ENCODE peak calls at places on chromosomes 7 and 10, in six cellular contexts. One of them, this sample, is unnamed.

GRCh38 chr10:27285093-27285492 is 44.5 kb upstream of the ACBD5 start:
- DNase-seq in GM23248: peak; percentile 13
- DNase-seq in right atrium auricular region: no peak
- DNase-seq in upper lobe of left lung: no peak
- DNase-seq in aorta: no peak
- DNase-seq in right lobe of liver: peak; percentile 29
- DNase-seq in this sample: peak; percentile 15

GRCh38 chr10:89080660-89081059 is 90.1 kb downstream of the FAS start:
- DNase-seq in GM23248: peak; percentile 40
- DNase-seq in right atrium auricular region: no peak
- DNase-seq in upper lobe of left lung: no peak
- DNase-seq in aorta: no peak
- DNase-seq in right lobe of liver: no peak
- DNase-seq in this sample: no peak

GRCh38 chr10:91022390-91022789 is 101.5 kb upstream of the ANKRD1 start:
- DNase-seq in GM23248: no peak
- DNase-seq in right atrium auricular region: no peak
- DNase-seq in upper lobe of left lung: no peak
- DNase-seq in aorta: no peak
- DNase-seq in right lobe of liver: no peak
- DNase-seq in this sample: no peak

GRCh38 chr7:87231243-87231642 is 11.7 kb upstream of the TMEM243 start:
- DNase-seq in GM23248: no peak
- DNase-seq in right atrium auricular region: no peak
- DNase-seq in upper lobe of left lung: no peak
- DNase-seq in aorta: no peak
- DNase-seq in right lobe of liver: peak; percentile 29
- DNase-seq in this sample: peak; percentile 69

GRCh38 chr10:3145366-3145765 is 27.2 kb downstream of the PITRM1 start:
- DNase-seq in GM23248: no peak
- DNase-seq in right atrium auricular region: no peak
- DNase-seq in upper lobe of left lung: no peak
- DNase-seq in aorta: no peak
- DNase-seq in right lobe of liver: no peak
- DNase-seq in this sample: no peak

GRCh38 chr7:137626469-137627067 is 220.2 kb downstream of the DGKI start:
- DNase-seq in GM23248: peak; percentile 73
- DNase-seq in right atrium auricular region: no peak
- DNase-seq in upper lobe of left lung: no peak
- DNase-seq in aorta: peak; percentile 46
- DNase-seq in right lobe of liver: peak; percentile 35
- DNase-seq in this sample: peak; percentile 48

GRCh38 chr10:73837072-73837471 is 25.7 kb upstream of the NDST2 start:
- DNase-seq in GM23248: peak; percentile 76
- DNase-seq in right atrium auricular region: no peak
- DNase-seq in upper lobe of left lung: no peak
- DNase-seq in aorta: no peak
- DNase-seq in right lobe of liver: no peak
- DNase-seq in this sample: no peak

GRCh38 chr7:129948877-129949291 is 3.9 kb downstream of the UBE2H start:
- DNase-seq in GM23248: peak; percentile 91
- DNase-seq in right atrium auricular region: peak; percentile 92
- DNase-seq in upper lobe of left lung: peak; percentile 95
- DNase-seq in aorta: peak; percentile 92
- DNase-seq in right lobe of liver: peak; percentile 89
- DNase-seq in this sample: peak; percentile 85

GRCh38 chr7:117673367-117673766 is 193.5 kb downstream of the CFTR start:
- DNase-seq in GM23248: peak; percentile 18
- DNase-seq in right atrium auricular region: no peak
- DNase-seq in upper lobe of left lung: peak; percentile 84
- DNase-seq in aorta: no peak
- DNase-seq in right lobe of liver: peak; percentile 38
- DNase-seq in this sample: peak; percentile 24

GRCh38 chr10:51900180-51900579 is 200.8 kb upstream of the CSTF2T start:
- DNase-seq in GM23248: no peak
- DNase-seq in right atrium auricular region: no peak
- DNase-seq in upper lobe of left lung: no peak
- DNase-seq in aorta: no peak
- DNase-seq in right lobe of liver: no peak
- DNase-seq in this sample: no peak

GRCh38 chr10:75651452-75651851 is 220.0 kb downstream of the LRMDA start:
- DNase-seq in GM23248: peak; percentile 53
- DNase-seq in right atrium auricular region: no peak
- DNase-seq in upper lobe of left lung: no peak
- DNase-seq in aorta: no peak
- DNase-seq in right lobe of liver: no peak
- DNase-seq in this sample: no peak

GRCh38 chr10:6402349-6402709 is 177.7 kb downstream of the PRKCQ start:
- DNase-seq in GM23248: no peak
- DNase-seq in right atrium auricular region: no peak
- DNase-seq in upper lobe of left lung: no peak
- DNase-seq in aorta: no peak
- DNase-seq in right lobe of liver: no peak
- DNase-seq in this sample: no peak

GRCh38 chr10:84095821-84096497 is 43.4 kb upstream of the GHITM start:
- DNase-seq in GM23248: peak; percentile 43
- DNase-seq in right atrium auricular region: peak; percentile 62
- DNase-seq in upper lobe of left lung: no peak
- DNase-seq in aorta: no peak
- DNase-seq in right lobe of liver: no peak
- DNase-seq in this sample: no peak

GRCh38 chr10:99461230-99461629 is 30.8 kb upstream of the GOT1 start:
- DNase-seq in GM23248: peak; percentile 67
- DNase-seq in right atrium auricular region: no peak
- DNase-seq in upper lobe of left lung: no peak
- DNase-seq in aorta: no peak
- DNase-seq in right lobe of liver: no peak
- DNase-seq in this sample: no peak

GRCh38 chr10:120978589-120979252 is 127.6 kb downstream of the WDR11 start:
- DNase-seq in GM23248: no peak
- DNase-seq in right atrium auricular region: no peak
- DNase-seq in upper lobe of left lung: no peak
- DNase-seq in aorta: no peak
- DNase-seq in right lobe of liver: no peak
- DNase-seq in this sample: no peak

GRCh38 chr7:50196719-50197118 is 103.7 kb upstream of the ZPBP start:
- DNase-seq in GM23248: no peak
- DNase-seq in right atrium auricular region: no peak
- DNase-seq in upper lobe of left lung: no peak
- DNase-seq in aorta: no peak
- DNase-seq in right lobe of liver: no peak
- DNase-seq in this sample: no peak

GRCh38 chr10:43846968-43847367 is 198.3 kb upstream of the ZNF32 start:
- DNase-seq in GM23248: no peak
- DNase-seq in right atrium auricular region: no peak
- DNase-seq in upper lobe of left lung: no peak
- DNase-seq in aorta: no peak
- DNase-seq in right lobe of liver: no peak
- DNase-seq in this sample: no peak

GRCh38 chr10:50447691-50448090 is 176.1 kb downstream of the SGMS1 start:
- DNase-seq in GM23248: no peak
- DNase-seq in right atrium auricular region: no peak
- DNase-seq in upper lobe of left lung: no peak
- DNase-seq in aorta: no peak
- DNase-seq in right lobe of liver: no peak
- DNase-seq in this sample: no peak

GRCh38 chr7:152959610-152960009 is 200.1 kb downstream of the ACTR3B start:
- DNase-seq in GM23248: no peak
- DNase-seq in right atrium auricular region: no peak
- DNase-seq in upper lobe of left lung: no peak
- DNase-seq in aorta: no peak
- DNase-seq in right lobe of liver: no peak
- DNase-seq in this sample: no peak

GRCh38 chr7:139992353-139993054 is 70.2 kb downstream of the PARP12 start:
- DNase-seq in GM23248: no peak
- DNase-seq in right atrium auricular region: no peak
- DNase-seq in upper lobe of left lung: no peak
- DNase-seq in aorta: no peak
- DNase-seq in right lobe of liver: no peak
- DNase-seq in this sample: no peak

GRCh38 chr10:805635-806305 is 116.3 kb upstream of the DIP2C start:
- DNase-seq in GM23248: no peak
- DNase-seq in right atrium auricular region: peak; percentile 42
- DNase-seq in upper lobe of left lung: no peak
- DNase-seq in aorta: no peak
- DNase-seq in right lobe of liver: no peak
- DNase-seq in this sample: peak; percentile 50

GRCh38 chr10:17836917-17837316 is 27.8 kb downstream of the MRC1 start:
- DNase-seq in GM23248: peak; percentile 75
- DNase-seq in right atrium auricular region: peak; percentile 65
- DNase-seq in upper lobe of left lung: peak; percentile 62
- DNase-seq in aorta: no peak
- DNase-seq in right lobe of liver: peak; percentile 35
- DNase-seq in this sample: peak; percentile 32

GRCh38 chr10:91756286-91756685 is 41.9 kb upstream of the TNKS2 start:
- DNase-seq in GM23248: peak; percentile 62
- DNase-seq in right atrium auricular region: no peak
- DNase-seq in upper lobe of left lung: no peak
- DNase-seq in aorta: no peak
- DNase-seq in right lobe of liver: no peak
- DNase-seq in this sample: no peak

GRCh38 chr10:103021897-103022286 is 103.8 kb downstream of the CNNM2 start:
- DNase-seq in GM23248: peak; percentile 15
- DNase-seq in right atrium auricular region: no peak
- DNase-seq in upper lobe of left lung: no peak
- DNase-seq in aorta: peak; percentile 49
- DNase-seq in right lobe of liver: peak; percentile 25
- DNase-seq in this sample: no peak

GRCh38 chr10:18400911-18401260 is 250.5 kb downstream of the NSUN6 start:
- DNase-seq in GM23248: peak; percentile 4
- DNase-seq in right atrium auricular region: no peak
- DNase-seq in upper lobe of left lung: no peak
- DNase-seq in aorta: no peak
- DNase-seq in right lobe of liver: peak; percentile 28
- DNase-seq in this sample: peak; percentile 25

GRCh38 chr7:151381333-151382078 is 28.3 kb downstream of the WDR86 start:
- DNase-seq in GM23248: peak; percentile 22
- DNase-seq in right atrium auricular region: no peak
- DNase-seq in upper lobe of left lung: no peak
- DNase-seq in aorta: no peak
- DNase-seq in right lobe of liver: peak; percentile 30
- DNase-seq in this sample: no peak

GRCh38 chr10:103153302-103153759 is 39.7 kb downstream of the NT5C2 start:
- DNase-seq in GM23248: peak; percentile 44
- DNase-seq in right atrium auricular region: no peak
- DNase-seq in upper lobe of left lung: no peak
- DNase-seq in aorta: no peak
- DNase-seq in right lobe of liver: no peak
- DNase-seq in this sample: no peak

GRCh38 chr7:15937571-15937970 is 251.1 kb upstream of the MEOX2 start:
- DNase-seq in GM23248: no peak
- DNase-seq in right atrium auricular region: no peak
- DNase-seq in upper lobe of left lung: no peak
- DNase-seq in aorta: no peak
- DNase-seq in right lobe of liver: no peak
- DNase-seq in this sample: no peak

GRCh38 chr7:112505495-112505894 is 24.7 kb downstream of the LSMEM1 start:
- DNase-seq in GM23248: no peak
- DNase-seq in right atrium auricular region: no peak
- DNase-seq in upper lobe of left lung: no peak
- DNase-seq in aorta: no peak
- DNase-seq in right lobe of liver: no peak
- DNase-seq in this sample: no peak

GRCh38 chr10:44786451-44786850 is 124.7 kb upstream of the TMEM72 start:
- DNase-seq in GM23248: peak; percentile 63
- DNase-seq in right atrium auricular region: no peak
- DNase-seq in upper lobe of left lung: no peak
- DNase-seq in aorta: no peak
- DNase-seq in right lobe of liver: no peak
- DNase-seq in this sample: no peak

GRCh38 chr7:116447436-116447835 is 52.1 kb upstream of the CAV2 start:
- DNase-seq in GM23248: no peak
- DNase-seq in right atrium auricular region: no peak
- DNase-seq in upper lobe of left lung: no peak
- DNase-seq in aorta: no peak
- DNase-seq in right lobe of liver: no peak
- DNase-seq in this sample: no peak
- H3K4me1 ChIP-seq in GM23248: peaks cover 45% of the 10 kb centered on the region
- H3K4me1 ChIP-seq in right atrium auricular region: no peaks in the 10 kb centered on the region
- H3K4me1 ChIP-seq in upper lobe of left lung: no peaks in the 10 kb centered on the region
- H3K4me1 ChIP-seq in aorta: peaks cover 12% of the 10 kb centered on the region
- H3K4me1 ChIP-seq in right lobe of liver: no peaks in the 10 kb centered on the region
- H3K4me1 ChIP-seq in this sample: no peaks in the 10 kb centered on the region

GRCh38 chr10:106169241-106169640 is 995.3 kb downstream of the SORCS1 start:
- DNase-seq in GM23248: no peak
- DNase-seq in right atrium auricular region: no peak
- DNase-seq in upper lobe of left lung: no peak
- DNase-seq in aorta: no peak
- DNase-seq in right lobe of liver: no peak
- DNase-seq in this sample: no peak

GRCh38 chr10:106167946-106168345 is 996.6 kb downstream of the SORCS1 start:
- DNase-seq in GM23248: no peak
- DNase-seq in right atrium auricular region: no peak
- DNase-seq in upper lobe of left lung: no peak
- DNase-seq in aorta: no peak
- DNase-seq in right lobe of liver: no peak
- DNase-seq in this sample: no peak

GRCh38 chr10:106175760-106176377 is 988.6 kb downstream of the SORCS1 start:
- DNase-seq in GM23248: peak; percentile 44
- DNase-seq in right atrium auricular region: no peak
- DNase-seq in upper lobe of left lung: no peak
- DNase-seq in aorta: no peak
- DNase-seq in right lobe of liver: no peak
- DNase-seq in this sample: no peak

DNA sequence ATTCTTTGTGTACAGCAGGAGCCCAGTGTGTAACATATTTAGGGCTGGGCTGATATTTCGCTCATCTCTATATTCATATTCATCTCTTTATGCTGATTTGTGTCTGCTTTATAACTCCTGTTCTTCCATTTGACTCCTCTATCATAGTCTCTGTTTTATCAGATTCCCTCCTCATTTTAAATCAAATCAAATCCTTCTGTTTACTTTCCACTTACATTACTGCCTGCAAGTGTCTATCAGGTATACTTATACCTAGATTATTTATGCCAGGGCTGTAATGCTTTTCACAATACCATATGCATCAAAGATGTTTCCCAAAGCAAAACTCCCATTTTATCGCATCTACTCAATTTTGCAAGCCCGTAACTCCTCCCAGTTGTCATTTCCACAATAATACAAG is 990.7 kb downstream of the SORCS1 start:
- DNase-seq in GM23248: no peak
- DNase-seq in right atrium auricular region: no peak
- DNase-seq in upper lobe of left lung: no peak
- DNase-seq in aorta: no peak
- DNase-seq in right lobe of liver: no peak
- DNase-seq in this sample: no peak
- H3K4me1 ChIP-seq in GM23248: no peaks in the 10 kb centered on the region
- H3K4me1 ChIP-seq in right atrium auricular region: no peaks in the 10 kb centered on the region
- H3K4me1 ChIP-seq in upper lobe of left lung: no peaks in the 10 kb centered on the region
- H3K4me1 ChIP-seq in aorta: no peaks in the 10 kb centered on the region
- H3K4me1 ChIP-seq in right lobe of liver: no peaks in the 10 kb centered on the region
- H3K4me1 ChIP-seq in this sample: no peaks in the 10 kb centered on the region

GRCh38 chr10:32321016-32321631 is 25.8 kb downstream of the EPC1 start:
- DNase-seq in GM23248: no peak
- DNase-seq in right atrium auricular region: no peak
- DNase-seq in upper lobe of left lung: no peak
- DNase-seq in aorta: no peak
- DNase-seq in right lobe of liver: no peak
- DNase-seq in this sample: no peak
- H3K4me1 ChIP-seq in GM23248: peaks cover 35% of the 10 kb centered on the region
- H3K4me1 ChIP-seq in right atrium auricular region: no peaks in the 10 kb centered on the region
- H3K4me1 ChIP-seq in upper lobe of left lung: peaks cover 34% of the 10 kb centered on the region
- H3K4me1 ChIP-seq in aorta: peaks cover 14% of the 10 kb centered on the region
- H3K4me1 ChIP-seq in right lobe of liver: no peaks in the 10 kb centered on the region
- H3K4me1 ChIP-seq in this sample: peaks cover 34% of the 10 kb centered on the region

GRCh38 chr10:108049668-108050067 is 885.2 kb upstream of the SORCS1 start:
- DNase-seq in GM23248: no peak
- DNase-seq in right atrium auricular region: no peak
- DNase-seq in upper lobe of left lung: no peak
- DNase-seq in aorta: no peak
- DNase-seq in right lobe of liver: no peak
- DNase-seq in this sample: no peak
- H3K4me1 ChIP-seq in GM23248: peaks cover 21% of the 10 kb centered on the region
- H3K4me1 ChIP-seq in right atrium auricular region: no peaks in the 10 kb centered on the region
- H3K4me1 ChIP-seq in upper lobe of left lung: no peaks in the 10 kb centered on the region
- H3K4me1 ChIP-seq in aorta: no peaks in the 10 kb centered on the region
- H3K4me1 ChIP-seq in right lobe of liver: no peaks in the 10 kb centered on the region
- H3K4me1 ChIP-seq in this sample: no peaks in the 10 kb centered on the region